ENCODE peak calls at places on chromosomes 4 and X, in nine cellular contexts. X is Caco-2, T is tibial nerve, U is mesendoderm, H is mucosa of descending colon, P is left ventricle myocardium inferior, O is cardiac muscle cell, Z is neuronal stem cell, V is left lung. Y is an unnamed sample. For H3K36me3, the result is how much of the 10 kb centered on the place peaks cover.

GRCh38 chr4:174521800-174522182 is 497 bp downstream of the HPGD start:
- DNase-seq in X (peak), T (no peak), U (peak), H (no peak), P (no peak), O (no peak), Z (peak), V (peak), Y (no peak)

GRCh38 chrX:2351321-2351720 is 149.5 kb downstream of the DHRSX start:
- DNase-seq in X (no peak), T (no peak), U (no peak), H (no peak), P (no peak), O (peak), Z (no peak), V (no peak), Y (no peak)

GRCh38 chr4:167966161-167966560 is 126.2 kb upstream of the ANXA10 start:
- DNase-seq in X (no peak), T (no peak), U (peak), H (no peak), P (no peak), O (peak), Z (no peak), V (no peak), Y (no peak)

GRCh38 chrX:24376403-24376802 is 16.0 kb downstream of the SUPT20HL1 start:
- DNase-seq in X (no peak), T (no peak), U (no peak), H (no peak), P (no peak), O (no peak), Z (no peak), V (no peak), Y (no peak)

GRCh38 chr4:143185253-143186107 is 763 bp downstream of the USP38 start:
- DNase-seq in X (peak), T (no peak), U (peak), H (no peak), P (peak), O (peak), Z (peak), V (no peak), Y (no peak)

GRCh38 chr4:10783351-10783750 is 98.8 kb upstream of the CLNK start:
- DNase-seq in X (no peak), T (no peak), U (no peak), H (no peak), P (no peak), O (peak), Z (no peak), V (no peak), Y (no peak)

GRCh38 chr4:2591189-2591588 is 54.7 kb downstream of the FAM193A start:
- DNase-seq in X (no peak), T (no peak), U (peak), H (no peak), P (no peak), O (peak), Z (no peak), V (no peak), Y (no peak)

GRCh38 chr4:186881521-186882220 is 158.0 kb upstream of the FAT1 start:
- DNase-seq in X (no peak), T (no peak), U (no peak), H (no peak), P (no peak), O (peak), Z (no peak), V (no peak), Y (no peak)

GRCh38 chr4:147160908-147161513 is 215.3 kb upstream of the TTC29 start:
- DNase-seq in X (peak), T (no peak), U (peak), H (no peak), P (no peak), O (peak), Z (peak), V (no peak), Y (no peak)

GRCh38 chr4:125780747-125781146 is 466.0 kb downstream of the FAT4 start:
- DNase-seq in X (no peak), T (no peak), U (no peak), H (no peak), P (no peak), O (no peak), Z (no peak), V (no peak), Y (no peak)

GRCh38 chrX:134431894-134432293 is 28.1 kb upstream of the HPRT1 start:
- DNase-seq in X (no peak), T (no peak), U (no peak), H (no peak), P (no peak), O (peak), Z (no peak), V (no peak), Y (no peak)
- H3K36me3 ChIP-seq in X (under half), T (under half), U (under half), H (under half), P (under half), O (under half), Z (half or more), V (under half), Y (under half)

DNA sequence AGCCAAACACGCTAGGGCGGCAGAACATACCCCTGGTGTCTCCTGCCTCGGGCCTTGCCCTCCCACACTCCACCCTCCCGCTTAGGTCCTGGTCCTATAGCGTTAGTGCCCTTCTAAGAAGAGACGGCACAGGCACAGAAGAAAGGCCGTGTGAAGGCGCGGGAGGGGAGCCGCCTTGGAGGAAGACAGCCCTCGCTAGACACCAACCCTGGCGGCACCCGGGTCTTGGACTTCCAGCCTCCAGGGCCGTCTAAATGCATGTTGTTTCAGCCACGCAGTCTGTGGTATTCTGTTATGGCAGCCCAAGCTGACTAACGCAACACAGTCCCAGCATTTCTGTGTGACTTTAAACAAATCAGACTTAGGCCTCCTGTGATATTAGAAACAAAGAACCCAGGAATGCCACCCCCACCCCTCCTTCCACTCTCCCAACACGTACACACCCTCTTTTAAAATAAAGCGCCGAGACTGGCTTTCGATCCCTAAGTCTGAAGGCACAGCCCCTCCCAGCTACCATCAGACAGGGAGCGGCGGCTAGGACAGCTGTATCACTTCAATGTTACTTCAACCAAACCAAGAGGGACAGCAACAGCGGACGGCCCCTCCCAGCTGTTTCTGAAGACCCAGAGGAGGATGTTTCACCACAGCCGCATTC is 128.0 kb downstream of the AFAP1 start:
- DNase-seq in X (no peak), T (peak), U (no peak), H (peak), P (peak), O (peak), Z (no peak), V (no peak), Y (no peak)
- H3K36me3 ChIP-seq in X (under half), T (half or more), U (under half), H (under half), P (under half), O (under half), Z (under half), V (under half), Y (half or more)

GRCh38 chrX:12488781-12489180 is 302.4 kb upstream of the PRPS2 start:
- DNase-seq in X (no peak), T (no peak), U (no peak), H (no peak), P (no peak), O (peak), Z (no peak), V (no peak), Y (no peak)

GRCh38 chrX:12489341-12489740 is 301.9 kb upstream of the PRPS2 start:
- DNase-seq in X (no peak), T (no peak), U (no peak), H (no peak), P (no peak), O (peak), Z (no peak), V (no peak), Y (no peak)

GRCh38 chrX:12488220-12488619 is 303.0 kb upstream of the PRPS2 start:
- DNase-seq in X (no peak), T (no peak), U (no peak), H (no peak), P (no peak), O (no peak), Z (no peak), V (no peak), Y (no peak)
- H3K36me3 ChIP-seq in X (under half), T (under half), U (under half), H (under half), P (under half), O (under half), Z (under half), V (under half), Y (under half)

GRCh38 chr4:82851902-82852750 is 38.8 kb downstream of the SEC31A start:
- DNase-seq in X (no peak), T (no peak), U (peak), H (no peak), P (no peak), O (peak), Z (peak), V (no peak), Y (no peak)
- H3K36me3 ChIP-seq in X (under half), T (half or more), U (under half), H (under half), P (half or more), O (half or more), Z (half or more), V (under half), Y (half or more)

GRCh38 chrX:40727599-40728252 is 7.6 kb downstream of the MED14 start:
- DNase-seq in X (no peak), T (no peak), U (no peak), H (no peak), P (no peak), O (peak), Z (no peak), V (no peak), Y (no peak)
- H3K36me3 ChIP-seq in X (under half), T (under half), U (under half), H (under half), P (under half), O (under half), Z (under half), V (under half), Y (under half)

GRCh38 chr4:27020203-27020602 is 159.6 kb downstream of the STIM2 start:
- DNase-seq in X (no peak), T (no peak), U (no peak), H (no peak), P (no peak), O (no peak), Z (no peak), V (no peak), Y (no peak)

GRCh38 chr4:27018076-27018475 is 157.4 kb downstream of the STIM2 start:
- DNase-seq in X (no peak), T (no peak), U (no peak), H (no peak), P (no peak), O (no peak), Z (no peak), V (no peak), Y (no peak)

GRCh38 chr4:27017623-27018022 is 157.0 kb downstream of the STIM2 start:
- DNase-seq in X (no peak), T (no peak), U (no peak), H (no peak), P (no peak), O (no peak), Z (no peak), V (peak), Y (no peak)

GRCh38 chr4:27018910-27019309 is 158.3 kb downstream of the STIM2 start:
- DNase-seq in X (no peak), T (no peak), U (no peak), H (no peak), P (no peak), O (no peak), Z (no peak), V (no peak), Y (no peak)

GRCh38 chr4:27019766-27020165 is 159.1 kb downstream of the STIM2 start:
- DNase-seq in X (no peak), T (no peak), U (no peak), H (no peak), P (no peak), O (no peak), Z (no peak), V (no peak), Y (no peak)
- H3K36me3 ChIP-seq in X (under half), T (half or more), U (under half), H (under half), P (under half), O (under half), Z (half or more), V (under half), Y (under half)